ENCODE peak calls at places on chromosomes 13 and 19, in four cellular contexts. S, J, X and N are unnamed samples.

GRCh38 chr13:27057817-27058216 is 113.8 kb downstream of the USP12 start:
- DNase-seq in X (no peak), S (no peak), J (no peak), N (no peak)

GRCh38 chr19:18710186-18710585 is 26.7 kb downstream of the CRTC1 start:
- DNase-seq in S (no peak), J (no peak), X (no peak), N (no peak)

GRCh38 chr13:47794963-47795362 is 206.1 kb downstream of the SUCLA2 start:
- DNase-seq in X (peak), J (peak), S (no peak), N (peak)

GRCh38 chr19:27966390-27966816 is 1246.5 kb downstream of the UQCRFS1 start:
- DNase-seq in J (no peak), X (no peak), S (no peak), N (peak)

GRCh38 chr19:15461694-15462093 is 2.6 kb downstream of the RASAL3 start:
- DNase-seq in J (no peak), X (no peak), S (no peak), N (no peak)

GRCh38 chr19:409006-409514 is at the start of gene C2CD4C:
- DNase-seq in X (no peak), J (no peak), S (peak), N (peak)

GRCh38 chr13:45402641-45403040 is 15.5 kb downstream of the SLC25A30 start:
- DNase-seq in J (no peak), X (no peak), S (no peak), N (no peak)

GRCh38 chr13:23289917-23290357 is 109.2 kb downstream of the SGCG start:
- DNase-seq in J (no peak), X (no peak), S (no peak), N (no peak)

GRCh38 chr19:13441810-13442512 is 64.3 kb downstream of the CACNA1A start:
- DNase-seq in X (peak), S (peak), J (no peak), N (peak)

GRCh38 chr19:6890421-6890913 is 3.1 kb downstream of the ADGRE1 start:
- DNase-seq in J (no peak), X (no peak), S (no peak), N (no peak)

GRCh38 chr19:33296473-33297060 is 5.8 kb downstream of the CEBPA start:
- DNase-seq in J (no peak), S (no peak), X (no peak), N (no peak)

GRCh38 chr19:3459322-3459881 is 20.9 kb downstream of the SMIM24 start:
- DNase-seq in X (no peak), J (peak), S (no peak), N (peak)

DNA sequence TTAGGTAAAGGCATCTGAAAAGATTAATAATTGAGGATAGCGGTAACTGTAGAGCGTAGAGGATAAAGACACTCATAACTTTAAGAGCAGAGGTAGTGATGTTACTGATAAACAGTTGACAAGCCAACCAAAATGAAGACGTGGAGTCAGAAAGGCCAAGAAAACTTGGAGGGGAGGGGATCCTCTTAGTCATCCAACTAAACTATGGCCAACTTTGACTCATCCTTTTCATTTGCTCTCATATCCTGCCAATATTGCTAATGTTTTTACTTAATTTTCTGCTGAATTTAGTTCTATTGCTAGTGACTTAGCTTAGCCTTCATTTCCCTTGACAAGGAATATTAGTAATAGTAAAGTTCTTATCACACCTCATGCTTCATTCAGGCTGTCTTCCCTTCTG is 13.4 kb downstream of the ITGBL1 start:
- DNase-seq in S (no peak), J (no peak), X (no peak), N (no peak)
- TF ChIP-seq RNF2 in S (no peak), J (no peak), X (no peak), N (no peak)

GRCh38 chr13:107348931-107349330 is 781.0 kb upstream of the ARGLU1 start:
- DNase-seq in S (no peak), J (no peak), X (no peak), N (no peak)
- TF ChIP-seq RNF2 in S (no peak), J (no peak), X (no peak), N (no peak)

GRCh38 chr13:64311112-64311511 is 2895.5 kb upstream of the PCDH20 start:
- DNase-seq in S (no peak), J (no peak), X (no peak), N (no peak)

GRCh38 chr13:64311948-64312347 is 2896.3 kb upstream of the PCDH20 start:
- DNase-seq in S (no peak), X (no peak), J (no peak), N (no peak)

GRCh38 chr13:64314286-64314685 is 2898.6 kb upstream of the PCDH20 start:
- DNase-seq in X (no peak), J (no peak), S (no peak), N (no peak)
- TF ChIP-seq RNF2 in X (no peak), J (no peak), S (no peak), N (no peak)

GRCh38 chr13:30154531-30154930 is 152.8 kb downstream of the KATNAL1 start:
- DNase-seq in X (no peak), S (no peak), J (no peak), N (no peak)
- TF ChIP-seq RNF2 in X (no peak), S (no peak), J (no peak), N (no peak)

DNA sequence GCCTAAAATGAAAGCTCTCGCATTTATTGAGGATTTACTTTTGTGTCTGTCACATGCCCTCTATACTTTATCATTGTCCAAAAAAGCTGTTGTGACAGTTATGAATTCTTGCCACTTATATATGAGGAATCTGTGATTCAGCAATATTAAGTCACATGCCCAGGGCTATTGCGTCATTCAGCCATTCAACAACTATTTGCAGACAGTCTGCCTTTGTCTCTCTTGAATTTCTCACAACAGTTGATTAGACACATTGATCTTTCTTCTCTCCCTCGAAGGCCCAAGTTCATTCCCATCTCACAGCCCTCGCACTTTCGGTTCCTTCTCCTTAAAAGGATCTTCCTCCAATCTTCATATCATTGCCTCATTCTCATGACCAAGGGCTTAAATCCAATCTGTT is 342.6 kb downstream of the MZT1 start:
- DNase-seq in S (no peak), J (no peak), X (peak), N (no peak)
- TF ChIP-seq RNF2 in S (no peak), J (no peak), X (no peak), N (no peak)

GRCh38 chr13:64446372-64446771 is 2783.8 kb downstream of the PCDH9 start:
- DNase-seq in X (no peak), J (peak), S (no peak), N (no peak)

GRCh38 chr13:64441740-64442139 is 2788.4 kb downstream of the PCDH9 start:
- DNase-seq in J (no peak), X (no peak), S (no peak), N (no peak)
- TF ChIP-seq RNF2 in J (no peak), X (no peak), S (no peak), N (no peak)

DNA sequence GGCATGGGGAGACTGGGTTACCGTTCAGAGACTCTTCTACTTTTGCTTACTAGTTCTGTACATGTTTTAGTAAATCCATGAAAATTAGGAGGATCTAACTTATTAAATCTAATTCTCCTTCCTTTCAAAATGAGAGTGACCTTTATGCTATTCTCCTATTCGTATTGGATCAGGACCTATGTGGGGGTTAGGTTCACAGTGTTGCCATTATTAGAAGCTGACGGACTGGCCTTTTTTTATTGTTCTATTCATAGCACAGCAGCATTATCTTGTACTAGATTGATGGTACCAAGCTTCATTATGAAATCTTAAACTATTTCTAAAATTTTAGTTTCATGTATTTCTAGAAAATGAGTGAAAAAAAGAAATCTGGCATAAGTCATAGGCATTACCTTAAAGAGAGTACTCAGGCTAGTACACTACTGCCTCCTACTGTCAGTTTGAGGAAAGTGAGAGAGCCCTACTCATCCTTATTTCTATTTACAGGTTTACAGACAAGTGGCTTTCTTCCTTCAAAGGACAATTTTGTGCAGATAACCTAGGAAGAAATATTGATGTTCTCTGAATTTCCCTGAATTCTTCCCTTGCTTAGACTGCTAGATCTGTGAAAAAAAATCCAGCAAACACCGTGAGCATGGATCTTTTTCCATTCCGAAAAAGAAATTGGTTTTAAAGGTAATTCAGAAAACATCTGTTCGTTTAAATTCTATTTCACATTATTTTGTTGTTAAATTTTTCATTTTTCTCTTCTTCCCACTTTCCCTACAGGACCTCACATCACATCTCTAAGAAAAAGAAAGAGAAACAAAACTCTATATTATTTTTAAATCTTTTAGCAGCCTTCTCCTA is 485.5 kb downstream of the DIAPH3 start:
- DNase-seq in S (no peak), J (peak), X (peak), N (peak)
- TF ChIP-seq RNF2 in S (no peak), J (no peak), X (no peak), N (no peak)

GRCh38 chr13:99376132-99376531 is 68.9 kb upstream of the GPR183 start:
- DNase-seq in S (peak), X (no peak), J (no peak), N (no peak)
- TF ChIP-seq RNF2 in S (no peak), X (no peak), J (no peak), N (no peak)

GRCh38 chr13:72849571-72849970 is 67.6 kb downstream of the PIBF1 start:
- DNase-seq in J (no peak), X (no peak), S (no peak), N (no peak)
- TF ChIP-seq RNF2 in J (no peak), X (no peak), S (no peak), N (no peak)